ENCODE peak calls at places on chromosomes 6 and 20, in nine cellular contexts. One of them, this sample, is unnamed.

GRCh38 chr20:33443512-33444239 is at the start of gene SNTA1:
- DNase-seq in GM23248: peak
- DNase-seq in GM23338: peak
- DNase-seq in OCI-LY7: peak
- DNase-seq in ELR: peak
- DNase-seq in uterus: peak
- DNase-seq in NCI-H2081: peak
- DNase-seq in HTR-8/SVneo: peak
- DNase-seq in RPMI8226: peak
- DNase-seq in this sample: peak

GRCh38 chr6:110367825-110368224 is 9.7 kb upstream of the METTL24 start:
- DNase-seq in GM23248: no peak
- DNase-seq in GM23338: no peak
- DNase-seq in OCI-LY7: no peak
- DNase-seq in ELR: no peak
- DNase-seq in uterus: no peak
- DNase-seq in NCI-H2081: no peak
- DNase-seq in HTR-8/SVneo: no peak
- DNase-seq in RPMI8226: no peak
- DNase-seq in this sample: no peak

GRCh38 chr20:23655551-23656211 is 17.9 kb upstream of the CST3 start:
- DNase-seq in GM23248: peak
- DNase-seq in GM23338: no peak
- DNase-seq in OCI-LY7: no peak
- DNase-seq in ELR: no peak
- DNase-seq in uterus: no peak
- DNase-seq in NCI-H2081: no peak
- DNase-seq in HTR-8/SVneo: no peak
- DNase-seq in RPMI8226: peak
- DNase-seq in this sample: no peak

GRCh38 chr6:12051861-12052368 is 39.8 kb downstream of the HIVEP1 start:
- DNase-seq in GM23248: peak
- DNase-seq in GM23338: no peak
- DNase-seq in OCI-LY7: peak
- DNase-seq in ELR: no peak
- DNase-seq in uterus: no peak
- DNase-seq in NCI-H2081: no peak
- DNase-seq in HTR-8/SVneo: no peak
- DNase-seq in RPMI8226: no peak
- DNase-seq in this sample: no peak

GRCh38 chr6:7073810-7074525 is 33.8 kb upstream of the RREB1 start:
- DNase-seq in GM23248: no peak
- DNase-seq in GM23338: no peak
- DNase-seq in OCI-LY7: no peak
- DNase-seq in ELR: no peak
- DNase-seq in uterus: no peak
- DNase-seq in NCI-H2081: no peak
- DNase-seq in HTR-8/SVneo: no peak
- DNase-seq in RPMI8226: peak
- DNase-seq in this sample: peak

GRCh38 chr20:8388707-8389106 is 256.6 kb downstream of the PLCB1 start:
- DNase-seq in GM23248: peak
- DNase-seq in GM23338: no peak
- DNase-seq in OCI-LY7: no peak
- DNase-seq in ELR: no peak
- DNase-seq in uterus: no peak
- DNase-seq in NCI-H2081: no peak
- DNase-seq in HTR-8/SVneo: no peak
- DNase-seq in RPMI8226: no peak
- DNase-seq in this sample: no peak

GRCh38 chr20:45426621-45427020 is 10.7 kb downstream of the PIGT start:
- DNase-seq in GM23248: no peak
- DNase-seq in GM23338: no peak
- DNase-seq in OCI-LY7: no peak
- DNase-seq in ELR: no peak
- DNase-seq in uterus: no peak
- DNase-seq in NCI-H2081: no peak
- DNase-seq in HTR-8/SVneo: no peak
- DNase-seq in RPMI8226: no peak
- DNase-seq in this sample: no peak

GRCh38 chr6:151071295-151071694 is 168.5 kb upstream of the AKAP12 start:
- DNase-seq in GM23248: peak
- DNase-seq in GM23338: no peak
- DNase-seq in OCI-LY7: no peak
- DNase-seq in ELR: peak
- DNase-seq in uterus: peak
- DNase-seq in NCI-H2081: no peak
- DNase-seq in HTR-8/SVneo: no peak
- DNase-seq in RPMI8226: no peak
- DNase-seq in this sample: no peak

GRCh38 chr20:61896058-61896961 is 169.4 kb downstream of the TAF4 start:
- DNase-seq in GM23248: peak
- DNase-seq in GM23338: peak
- DNase-seq in OCI-LY7: peak
- DNase-seq in ELR: peak
- DNase-seq in uterus: no peak
- DNase-seq in NCI-H2081: peak
- DNase-seq in HTR-8/SVneo: peak
- DNase-seq in RPMI8226: peak
- DNase-seq in this sample: no peak

GRCh38 chr20:63009044-63009961 is 2.5 kb upstream of the BHLHE23 start:
- DNase-seq in GM23248: peak
- DNase-seq in GM23338: peak
- DNase-seq in OCI-LY7: peak
- DNase-seq in ELR: peak
- DNase-seq in uterus: peak
- DNase-seq in NCI-H2081: peak
- DNase-seq in HTR-8/SVneo: peak
- DNase-seq in RPMI8226: peak
- DNase-seq in this sample: peak

GRCh38 chr6:1796706-1797529 is 187.2 kb downstream of the FOXC1 start:
- DNase-seq in GM23248: peak
- DNase-seq in GM23338: no peak
- DNase-seq in OCI-LY7: peak
- DNase-seq in ELR: no peak
- DNase-seq in uterus: no peak
- DNase-seq in NCI-H2081: no peak
- DNase-seq in HTR-8/SVneo: no peak
- DNase-seq in RPMI8226: peak
- DNase-seq in this sample: no peak

GRCh38 chr6:25601797-25602679 is 50.0 kb upstream of the SCGN start:
- DNase-seq in GM23248: peak
- DNase-seq in GM23338: peak
- DNase-seq in OCI-LY7: peak
- DNase-seq in ELR: peak
- DNase-seq in uterus: no peak
- DNase-seq in NCI-H2081: peak
- DNase-seq in HTR-8/SVneo: peak
- DNase-seq in RPMI8226: peak
- DNase-seq in this sample: no peak